ENCODE peak calls at places on chromosomes 16 and 17, in eight cellular contexts. R is neural progenitor cell; B is psoas muscle; X is mesenchymal stem cell; A is effector memory CD4-positive, alpha-beta T cell; D is sigmoid colon; Y is mammary epithelial cell; E is left ventricle myocardium inferior. F is an unnamed sample. For H3K4me1, the result is how much of the 10 kb centered on the place peaks cover.

GRCh38 chr17:66959641-66960375 is 4.7 kb upstream of the CACNG4 start:
- DNase-seq in R (peak), B (no peak), X (no peak), A (no peak), D (no peak), Y (no peak), E (no peak), F (no peak)

GRCh38 chr16:81901483-81901882 is 109.8 kb downstream of the SDR42E1 start:
- DNase-seq in R (no peak), B (no peak), X (no peak), A (no peak), D (peak), Y (no peak), E (no peak), F (no peak)

GRCh38 chr16:55035037-55035436 is 104.4 kb downstream of the IRX5 start:
- DNase-seq in R (peak), B (no peak), X (no peak), A (no peak), D (no peak), Y (peak), E (no peak), F (no peak)

GRCh38 chr17:71460943-71461342 is 659.9 kb upstream of the SOX9 start:
- DNase-seq in R (peak), B (no peak), X (peak), A (no peak), D (no peak), Y (no peak), E (no peak), F (no peak)

GRCh38 chr17:27244481-27245223 is 49.3 kb upstream of the WSB1 start:
- DNase-seq in R (peak), B (peak), X (peak), A (no peak), D (peak), Y (peak), E (peak), F (peak)

GRCh38 chr17:36742267-36743000 is 141.1 kb downstream of the MRM1 start:
- DNase-seq in R (peak), B (no peak), X (no peak), A (no peak), D (no peak), Y (no peak), E (no peak), F (no peak)

GRCh38 chr17:20267459-20267842 is 199.9 kb downstream of the LGALS9B start:
- DNase-seq in R (no peak), B (no peak), X (no peak), A (peak), D (no peak), Y (no peak), E (no peak), F (no peak)

GRCh38 chr17:54530398-54530797 is 370.3 kb upstream of the TOM1L1 start:
- DNase-seq in R (no peak), B (no peak), X (no peak), A (no peak), D (no peak), Y (no peak), E (no peak), F (no peak)

GRCh38 chr17:32958418-32958817 is 30.5 kb downstream of the TMEM98 start:
- DNase-seq in R (no peak), B (no peak), X (no peak), A (no peak), D (no peak), Y (no peak), E (no peak), F (no peak)

GRCh38 chr17:35978346-35978745 is 3.0 kb downstream of the CCL16 start:
- DNase-seq in R (no peak), B (no peak), X (no peak), A (no peak), D (no peak), Y (no peak), E (no peak), F (no peak)

GRCh38 chr16:89026121-89026612 is 49.2 kb upstream of the CBFA2T3 start:
- DNase-seq in R (no peak), B (no peak), X (peak), A (peak), D (no peak), Y (peak), E (no peak), F (no peak)

GRCh38 chr16:4694664-4695451 is 1.5 kb downstream of the NUDT16L1 start:
- DNase-seq in R (no peak), B (peak), X (no peak), A (no peak), D (peak), Y (no peak), E (peak), F (no peak)

GRCh38 chr17:57577751-57578607 is 167.1 kb downstream of the CCDC182 start:
- DNase-seq in R (peak), B (peak), X (peak), A (no peak), D (peak), Y (peak), E (peak), F (peak)

GRCh38 chr17:75289832-75290337 is 652 bp upstream of the SLC25A19 start:
- DNase-seq in R (no peak), B (peak), X (peak), A (peak), D (peak), Y (peak), E (peak), F (peak)

DNA sequence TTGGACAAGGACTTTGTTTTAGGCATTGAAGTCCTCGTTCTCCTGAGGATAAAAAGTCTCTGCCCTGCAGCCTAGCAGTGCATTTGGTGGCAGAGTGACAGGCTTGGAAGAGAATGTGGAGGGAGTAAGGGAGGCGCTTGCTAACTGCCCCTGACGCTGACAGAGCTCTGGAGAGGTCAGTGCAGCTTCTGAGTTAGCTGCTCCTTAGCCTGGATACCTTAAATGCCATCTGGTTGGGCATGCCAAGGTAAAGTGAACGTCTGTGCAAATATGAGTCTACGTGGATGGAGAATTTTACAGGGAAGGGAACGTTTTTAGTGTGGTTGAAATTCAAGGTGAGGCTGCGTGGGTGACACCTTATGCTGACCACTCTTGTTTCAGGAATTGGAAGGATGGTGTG is 44.4 kb downstream of the SEC14L1 start:
- DNase-seq in R (peak), B (no peak), X (no peak), A (no peak), D (no peak), Y (no peak), E (no peak), F (no peak)
- H3K4me1 ChIP-seq in R (under half), B (half or more), X (under half), A (under half), D (under half), Y (under half), E (half or more), F (half or more)

GRCh38 chr17:7109461-7110322 is 4.9 kb downstream of the ASGR2 start:
- DNase-seq in R (no peak), B (no peak), X (no peak), A (no peak), D (no peak), Y (no peak), E (no peak), F (no peak)
- H3K4me1 ChIP-seq in R (under half), B (under half), X (under half), A (under half), D (under half), Y (under half), E (under half), F (under half)

DNA sequence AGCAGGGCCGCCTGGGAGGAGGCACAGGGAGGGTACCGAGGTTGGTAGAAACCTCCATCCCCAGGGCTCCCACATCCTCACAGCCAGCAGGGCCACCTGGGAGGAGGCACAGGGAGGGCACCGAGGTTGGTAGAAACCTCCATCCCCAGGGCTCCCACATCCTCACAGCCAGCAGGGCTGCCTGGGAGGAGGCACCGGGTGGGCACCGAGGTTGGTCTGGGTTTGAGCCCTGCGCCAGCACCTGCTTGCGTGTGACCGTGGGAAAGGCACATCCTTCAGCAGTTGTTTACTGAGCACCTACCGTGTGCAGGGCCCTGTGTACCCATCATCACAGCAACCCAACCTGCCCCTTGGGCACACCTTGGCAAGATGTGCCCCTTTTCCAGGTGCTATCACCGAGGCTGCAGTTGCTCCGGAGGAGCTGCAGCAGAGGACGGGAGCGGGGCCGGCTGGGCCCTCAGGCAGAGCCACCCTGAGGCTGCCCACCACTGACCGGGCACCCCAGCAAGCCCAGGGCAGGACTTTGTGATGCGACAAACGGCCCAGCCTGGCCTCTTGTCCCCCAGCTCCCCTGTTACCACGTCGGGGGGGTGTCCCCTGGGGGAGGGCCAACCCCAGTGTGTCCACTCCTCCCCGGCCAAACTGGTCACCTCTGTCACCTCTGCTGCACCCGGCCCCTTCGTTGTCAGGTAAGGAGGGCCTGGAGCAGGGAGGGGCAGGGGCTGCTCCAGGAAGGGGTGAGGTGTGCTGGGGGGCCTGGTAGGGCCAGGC is 22.1 kb upstream of the OSGIN1 start:
- DNase-seq in R (no peak), B (peak), X (no peak), A (no peak), D (no peak), Y (no peak), E (no peak), F (no peak)
- H3K4me1 ChIP-seq in R (under half), B (under half), X (under half), A (under half), D (under half), Y (under half), E (under half), F (under half)

DNA sequence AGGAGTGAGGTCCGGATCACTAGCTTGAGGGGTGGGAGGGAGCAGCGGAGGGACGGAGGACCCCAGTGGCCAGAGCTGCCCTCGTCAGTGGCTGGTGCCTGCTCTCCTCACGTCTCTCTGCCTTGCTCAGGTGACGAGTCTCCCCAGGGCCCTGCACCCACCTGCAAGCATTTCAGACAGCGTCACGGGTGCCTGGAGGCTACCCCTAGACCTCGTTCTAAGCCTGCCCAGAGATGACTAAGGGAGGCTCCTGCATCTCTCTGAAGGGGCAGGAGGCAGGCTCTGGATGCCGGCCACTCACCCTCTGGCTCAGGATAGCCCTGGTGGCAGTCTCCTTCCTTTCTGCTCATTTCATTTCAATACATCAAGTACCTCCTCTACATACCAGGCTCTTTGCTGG is 68.8 kb downstream of the MRC2 start:
- DNase-seq in R (no peak), B (no peak), X (no peak), A (no peak), D (no peak), Y (peak), E (no peak), F (no peak)
- H3K4me1 ChIP-seq in R (under half), B (under half), X (under half), A (under half), D (under half), Y (under half), E (under half), F (under half)

DNA sequence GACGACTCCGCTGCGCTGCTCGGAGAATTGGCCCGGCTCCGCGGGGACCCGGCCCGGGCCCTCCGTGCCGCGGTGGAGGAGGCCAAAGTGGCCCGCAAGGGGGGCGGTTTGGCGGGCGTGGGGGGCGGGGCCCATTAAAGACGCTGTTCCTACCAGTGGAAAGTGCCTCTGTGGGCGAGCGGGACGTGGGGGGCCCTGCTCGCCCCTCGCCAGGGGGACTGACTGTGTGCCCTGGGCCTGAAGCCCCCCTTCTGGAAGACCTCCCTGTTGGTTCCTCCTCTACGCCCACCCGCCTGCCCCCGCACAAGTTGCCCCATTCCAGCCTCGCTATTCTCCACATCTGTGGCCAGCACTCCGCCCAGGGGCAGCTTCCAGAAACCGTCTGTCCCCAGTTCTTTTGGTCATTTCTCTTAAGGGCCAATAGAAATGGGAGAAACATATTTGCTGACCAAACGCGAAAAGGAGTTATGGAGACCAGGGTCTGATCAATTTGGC is 1.9 kb upstream of the FGF11 start:
- DNase-seq in R (no peak), B (no peak), X (no peak), A (no peak), D (no peak), Y (no peak), E (no peak), F (no peak)
- H3K4me1 ChIP-seq in R (under half), B (under half), X (under half), A (half or more), D (half or more), Y (under half), E (half or more), F (under half)

GRCh38 chr17:80261159-80261894 is 675 bp downstream of the RNF213 start:
- DNase-seq in R (peak), B (peak), X (peak), A (peak), D (peak), Y (peak), E (peak), F (peak)
- H3K4me1 ChIP-seq in R (under half), B (under half), X (under half), A (under half), D (under half), Y (under half), E (half or more), F (under half)

DNA sequence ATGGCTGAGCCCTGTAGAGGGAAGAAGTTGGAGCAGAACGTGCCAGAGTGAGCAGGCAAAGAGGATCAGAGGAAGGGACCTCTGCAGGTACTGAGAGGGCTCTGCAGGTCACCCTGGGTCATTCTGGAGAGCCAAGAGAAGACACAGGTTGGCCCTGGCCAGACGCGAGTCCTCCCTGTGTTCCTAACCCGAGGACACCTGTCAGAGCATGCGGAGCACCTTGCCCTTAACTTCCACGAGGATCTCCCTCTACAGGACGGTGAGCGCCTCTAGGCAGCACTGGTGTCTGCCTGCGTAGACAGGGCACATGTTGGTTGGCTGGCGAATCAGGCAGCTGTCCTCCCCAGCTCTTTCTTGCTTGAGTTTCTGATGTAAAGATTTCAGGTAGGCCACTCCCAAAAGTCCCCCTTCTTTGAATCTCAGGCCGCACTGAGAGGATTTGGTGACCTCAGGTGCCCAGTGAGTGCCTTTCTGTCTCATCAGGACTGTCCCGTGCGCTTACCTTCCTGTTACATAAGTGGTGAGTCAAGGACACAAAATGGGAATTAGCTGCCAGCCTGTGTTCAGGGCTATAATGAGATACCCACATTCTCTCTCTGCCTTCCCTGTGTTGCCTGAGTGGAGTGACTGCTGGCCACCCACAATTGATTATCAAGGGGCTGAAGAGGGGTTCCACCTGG is 45.3 kb downstream of the MPRIP start:
- DNase-seq in R (no peak), B (no peak), X (no peak), A (no peak), D (peak), Y (no peak), E (no peak), F (peak)
- H3K4me1 ChIP-seq in R (under half), B (half or more), X (under half), A (under half), D (under half), Y (under half), E (half or more), F (half or more)

GRCh38 chr17:61337247-61337812 is 62.3 kb upstream of the TBX2 start:
- DNase-seq in R (no peak), B (no peak), X (peak), A (no peak), D (no peak), Y (no peak), E (no peak), F (no peak)

GRCh38 chr17:61340431-61340830 is 59.2 kb upstream of the TBX2 start:
- DNase-seq in R (no peak), B (no peak), X (no peak), A (no peak), D (no peak), Y (peak), E (no peak), F (no peak)

GRCh38 chr17:61335845-61336655 is 63.6 kb upstream of the TBX2 start:
- DNase-seq in R (no peak), B (no peak), X (no peak), A (no peak), D (no peak), Y (no peak), E (no peak), F (no peak)

GRCh38 chr17:61338000-61338864 is 61.4 kb upstream of the TBX2 start:
- DNase-seq in R (no peak), B (no peak), X (peak), A (no peak), D (no peak), Y (peak), E (no peak), F (no peak)

GRCh38 chr17:61338874-61339478 is 60.7 kb upstream of the TBX2 start:
- DNase-seq in R (no peak), B (no peak), X (no peak), A (no peak), D (no peak), Y (no peak), E (no peak), F (no peak)
- H3K4me1 ChIP-seq in R (under half), B (under half), X (under half), A (under half), D (under half), Y (under half), E (under half), F (under half)